ENCODE peak calls at places on chromosomes 7 and 10, in five cellular contexts. One of them, this sample, is unnamed.

GRCh38 chr7:131329176-131329570 is 1.5 kb downstream of the MKLN1 start:
- DNase-seq in activated T-cell treated with anti-CD3 and anti-CD28 coated beads for 48 hours: no peak
- DNase-seq in lung: no peak
- DNase-seq in activated naive CD4-positive, alpha-beta T cell: no peak
- DNase-seq in AG08395: peak; percentile 3
- DNase-seq in this sample: no peak

GRCh38 chr10:132464256-132465192 is 67.5 kb downstream of the PWWP2B start:
- DNase-seq in lung: no peak
- DNase-seq in activated T-cell treated with anti-CD3 and anti-CD28 coated beads for 48 hours: no peak
- DNase-seq in AG08395: peak; percentile 45
- DNase-seq in activated naive CD4-positive, alpha-beta T cell: no peak
- DNase-seq in this sample: no peak

GRCh38 chr7:108114117-108114841 is 15.9 kb downstream of the LAMB4 start:
- DNase-seq in lung: no peak
- DNase-seq in activated naive CD4-positive, alpha-beta T cell: no peak
- DNase-seq in AG08395: no peak
- DNase-seq in activated T-cell treated with anti-CD3 and anti-CD28 coated beads for 48 hours: no peak
- DNase-seq in this sample: no peak

GRCh38 chr10:3766046-3766761 is 18.8 kb downstream of the KLF6 start:
- DNase-seq in activated T-cell treated with anti-CD3 and anti-CD28 coated beads for 48 hours: no peak
- DNase-seq in lung: no peak
- DNase-seq in AG08395: no peak
- DNase-seq in activated naive CD4-positive, alpha-beta T cell: no peak
- DNase-seq in this sample: no peak

GRCh38 chr10:22712246-22712958 is 2.0 kb downstream of the PIP4K2A start:
- DNase-seq in activated naive CD4-positive, alpha-beta T cell: no peak
- DNase-seq in AG08395: peak; percentile 49
- DNase-seq in activated T-cell treated with anti-CD3 and anti-CD28 coated beads for 48 hours: no peak
- DNase-seq in lung: no peak
- DNase-seq in this sample: no peak

GRCh38 chr7:135923700-135924261 is 53.4 kb downstream of the MTPN start:
- DNase-seq in lung: no peak
- DNase-seq in AG08395: peak; percentile 95
- DNase-seq in activated naive CD4-positive, alpha-beta T cell: no peak
- DNase-seq in activated T-cell treated with anti-CD3 and anti-CD28 coated beads for 48 hours: no peak
- DNase-seq in this sample: no peak

GRCh38 chr7:127374181-127374580 is 18.3 kb downstream of the ZNF800 start:
- DNase-seq in activated T-cell treated with anti-CD3 and anti-CD28 coated beads for 48 hours: no peak
- DNase-seq in AG08395: no peak
- DNase-seq in lung: no peak
- DNase-seq in activated naive CD4-positive, alpha-beta T cell: no peak
- DNase-seq in this sample: no peak

GRCh38 chr7:94698275-94698674 is 42.3 kb upstream of the SGCE start:
- DNase-seq in activated T-cell treated with anti-CD3 and anti-CD28 coated beads for 48 hours: no peak
- DNase-seq in lung: no peak
- DNase-seq in AG08395: peak; percentile 55
- DNase-seq in activated naive CD4-positive, alpha-beta T cell: no peak
- DNase-seq in this sample: no peak

GRCh38 chr10:132282667-132283603 is 24.8 kb downstream of the STK32C start:
- DNase-seq in lung: no peak
- DNase-seq in activated T-cell treated with anti-CD3 and anti-CD28 coated beads for 48 hours: no peak
- DNase-seq in AG08395: no peak
- DNase-seq in activated naive CD4-positive, alpha-beta T cell: no peak
- DNase-seq in this sample: no peak

GRCh38 chr7:40808409-40808942 is 673.7 kb downstream of the SUGCT start:
- DNase-seq in activated T-cell treated with anti-CD3 and anti-CD28 coated beads for 48 hours: no peak
- DNase-seq in AG08395: peak; percentile 91
- DNase-seq in lung: no peak
- DNase-seq in activated naive CD4-positive, alpha-beta T cell: no peak
- DNase-seq in this sample: no peak